ENCODE peak calls at places on chromosomes 6 and 20, in ten cellular contexts. W, L, M, K, J, F, V, B, I and E are unnamed samples.

GRCh38 chr6:28980797-28981390 is 24.2 kb downstream of the ZNF311 start:
- DNase-seq in W (peak; percentile 58), L (peak; percentile 53), M (peak; percentile 92), K (no peak), J (no peak), F (peak; percentile 62), V (peak; percentile 77), B (peak; percentile 19), I (peak; percentile 93), E (peak; percentile 51)

GRCh38 chr6:140153703-140154102 is 779.3 kb upstream of the CITED2 start:
- DNase-seq in W (no peak), L (no peak), M (no peak), K (no peak), J (no peak), F (no peak), V (peak; percentile 50), B (no peak), I (peak; percentile 18), E (no peak)

GRCh38 chr6:40568062-40568708 is 19.0 kb downstream of the LRFN2 start:
- DNase-seq in W (no peak), L (no peak), M (no peak), K (no peak), J (no peak), F (no peak), V (no peak), B (no peak), I (no peak), E (no peak)

GRCh38 chr6:9020001-9020400 is 584.7 kb upstream of the SLC35B3 start:
- DNase-seq in W (no peak), L (no peak), M (no peak), K (no peak), J (no peak), F (no peak), V (no peak), B (no peak), I (no peak), E (no peak)

GRCh38 chr6:132333639-132334516 is 67.4 kb downstream of the MOXD1 start:
- DNase-seq in W (no peak), L (peak; percentile 57), M (peak; percentile 61), K (no peak), J (no peak), F (no peak), V (peak; percentile 93), B (no peak), I (no peak), E (no peak)

GRCh38 chr6:148263961-148264360 is 78.7 kb upstream of the SASH1 start:
- DNase-seq in W (no peak), L (no peak), M (no peak), K (no peak), J (no peak), F (no peak), V (peak; percentile 20), B (no peak), I (no peak), E (no peak)

GRCh38 chr6:151291145-151292055 is 51.6 kb downstream of the AKAP12 start:
- DNase-seq in W (peak; percentile 66), L (no peak), M (peak; percentile 56), K (peak; percentile 97), J (no peak), F (no peak), V (peak; percentile 96), B (no peak), I (no peak), E (peak; percentile 34)

GRCh38 chr20:13105864-13106457 is 97.2 kb downstream of the SPTLC3 start:
- DNase-seq in W (no peak), L (no peak), M (no peak), K (no peak), J (no peak), F (no peak), V (peak; percentile 38), B (no peak), I (peak; percentile 3), E (no peak)

GRCh38 chr20:60132162-60132826 is 174.1 kb downstream of the CDH26 start:
- DNase-seq in W (no peak), L (no peak), M (no peak), K (no peak), J (no peak), F (no peak), V (no peak), B (no peak), I (no peak), E (no peak)

GRCh38 chr20:11376998-11377397 is 540.7 kb upstream of the BTBD3 start:
- DNase-seq in W (no peak), L (no peak), M (no peak), K (no peak), J (no peak), F (no peak), V (peak; percentile 90), B (no peak), I (no peak), E (no peak)

GRCh38 chr20:38247166-38247509 is 13.4 kb downstream of the KIAA1755 start:
- DNase-seq in W (no peak), L (no peak), M (no peak), K (no peak), J (no peak), F (no peak), V (no peak), B (no peak), I (no peak), E (no peak)

GRCh38 chr6:138970856-138971425 is 17.1 kb downstream of the REPS1 start:
- DNase-seq in W (no peak), L (peak; percentile 42), M (no peak), K (no peak), J (no peak), F (no peak), V (peak; percentile 95), B (no peak), I (no peak), E (peak; percentile 21)

GRCh38 chr6:122286512-122286911 is 112.9 kb upstream of the HSF2 start:
- DNase-seq in W (no peak), L (no peak), M (no peak), K (no peak), J (no peak), F (no peak), V (no peak), B (no peak), I (no peak), E (no peak)

GRCh38 chr6:235763-236360 is 56.4 kb upstream of the DUSP22 start:
- DNase-seq in W (no peak), L (no peak), M (peak; percentile 44), K (no peak), J (no peak), F (no peak), V (peak; percentile 61), B (no peak), I (no peak), E (peak; percentile 29)

GRCh38 chr6:43170452-43171283 is at the start of gene SRF:
- DNase-seq in W (peak; percentile 100), L (peak; percentile 100), M (peak; percentile 100), K (peak; percentile 100), J (peak; percentile 97), F (peak; percentile 100), V (peak; percentile 99), B (peak; percentile 98), I (peak; percentile 82), E (peak; percentile 98)

DNA sequence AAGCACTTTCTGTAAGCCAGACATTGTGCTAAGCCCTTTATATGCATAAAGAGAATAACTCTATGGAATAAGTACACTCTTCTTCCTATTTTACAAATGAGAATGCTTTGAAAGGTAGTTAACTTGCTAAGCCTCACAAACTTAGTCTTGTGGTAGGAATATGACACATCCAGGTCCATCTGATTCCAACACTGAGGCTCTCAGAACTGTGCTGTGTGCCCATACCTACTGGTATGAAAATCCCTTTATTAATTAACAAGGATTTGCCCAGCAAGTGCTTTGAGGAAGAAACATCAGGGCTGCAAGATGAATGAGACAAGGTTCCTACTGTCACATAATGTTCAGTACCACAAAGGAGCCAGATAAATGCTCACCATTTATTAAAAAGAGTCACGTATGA is 122.6 kb downstream of the TNFRSF21 start:
- DNase-seq in W (no peak), L (no peak), M (no peak), K (no peak), J (no peak), F (no peak), V (no peak), B (no peak), I (no peak), E (no peak)
- H3K27ac ChIP-seq in W (no peak overlapping the region), L (no peak overlapping the region), M (no peak overlapping the region), K (peak overlapping the region; percentile 43), J (no peak overlapping the region), F (no peak overlapping the region), V (no peak overlapping the region), B (no peak overlapping the region), I (no peak overlapping the region), E (no peak overlapping the region)

GRCh38 chr6:167652042-167652700 is 174.5 kb upstream of the AFDN start:
- DNase-seq in W (no peak), L (no peak), M (no peak), K (no peak), J (no peak), F (no peak), V (no peak), B (no peak), I (no peak), E (no peak)

GRCh38 chr6:167649486-167649885 is 177.2 kb upstream of the AFDN start:
- DNase-seq in W (no peak), L (no peak), M (no peak), K (no peak), J (no peak), F (no peak), V (no peak), B (no peak), I (no peak), E (no peak)

GRCh38 chr6:167651251-167652041 is 175.3 kb upstream of the AFDN start:
- DNase-seq in W (no peak), L (no peak), M (no peak), K (no peak), J (no peak), F (no peak), V (no peak), B (no peak), I (no peak), E (no peak)

GRCh38 chr6:167652701-167653095 is 174.0 kb upstream of the AFDN start:
- DNase-seq in W (no peak), L (no peak), M (peak; percentile 85), K (no peak), J (no peak), F (no peak), V (no peak), B (no peak), I (peak; percentile 24), E (no peak)

GRCh38 chr6:167650730-167651129 is 176.0 kb upstream of the AFDN start:
- DNase-seq in W (no peak), L (no peak), M (no peak), K (no peak), J (no peak), F (no peak), V (no peak), B (no peak), I (no peak), E (no peak)
- H3K9me3 ChIP-seq in W (no peaks in the 10 kb centered on the region), L (no peaks in the 10 kb centered on the region), M (no peaks in the 10 kb centered on the region), K (no peaks in the 10 kb centered on the region), J (no peaks in the 10 kb centered on the region), F (no peaks in the 10 kb centered on the region), V (peaks cover 57% of the 10 kb centered on the region), B (no peaks in the 10 kb centered on the region), I (peaks cover 7% of the 10 kb centered on the region), E (no peaks in the 10 kb centered on the region)

GRCh38 chr20:63819224-63819917 is 11.7 kb downstream of the ZBTB46 start:
- DNase-seq in W (no peak), L (no peak), M (peak; percentile 64), K (peak; percentile 69), J (no peak), F (no peak), V (peak; percentile 45), B (no peak), I (peak; percentile 57), E (no peak)
- TF ChIP-seq CTCF in W (peak; percentile 44), L (peak; percentile 51), M (peak; percentile 57), K (no peak), J (no peak), F (no peak), V (peak; percentile 28), B (no peak), I (peak; percentile 68), E (peak; percentile 41)

GRCh38 chr6:134921276-134921979 is 28.5 kb downstream of the ALDH8A1 start:
- DNase-seq in W (no peak), L (no peak), M (no peak), K (no peak), J (no peak), F (no peak), V (no peak), B (no peak), I (no peak), E (no peak)
- H3K27ac ChIP-seq in W (no peak overlapping the region), L (no peak overlapping the region), M (no peak overlapping the region), K (no peak overlapping the region), J (no peak overlapping the region), F (no peak overlapping the region), V (no peak overlapping the region), B (no peak overlapping the region), I (no peak overlapping the region), E (no peak overlapping the region)